ENCODE peak calls at places on chromosomes 16 and 17, in nine cellular contexts. W is heart right ventricle; F is PC-9; S is testis; U is hepatocyte; P is IMR-90; C is right lobe of liver; O is thoracic aorta; B is CD8-positive, alpha-beta memory T cell. N is an unnamed sample.

GRCh38 chr16:55613578-55614333 is 42.0 kb upstream of the SLC6A2 start:
- DNase-seq in B (no peak), S (no peak), U (no peak), C (no peak), F (no peak), W (no peak), P (no peak), O (no peak), N (no peak)

GRCh38 chr17:81961087-81961514 is at the start of gene NOTUM:
- DNase-seq in U (peak; percentile 73), O (no peak), S (no peak), B (no peak), W (no peak), F (no peak), P (peak; percentile 12), C (no peak), N (no peak)

GRCh38 chr17:59722623-59723022 is 15.2 kb downstream of the VMP1 start:
- DNase-seq in W (no peak), U (no peak), C (no peak), B (no peak), S (no peak), P (no peak), O (no peak), F (no peak), N (no peak)

GRCh38 chr16:84509032-84509950 is 4.8 kb upstream of the MEAK7 start:
- DNase-seq in S (no peak), C (no peak), W (no peak), O (no peak), B (no peak), P (no peak), U (no peak), F (no peak), N (peak; percentile 30)

GRCh38 chr17:49565948-49566491 is 9.7 kb upstream of the NXPH3 start:
- DNase-seq in C (peak; percentile 52), W (peak; percentile 64), S (peak; percentile 91), U (peak; percentile 80), F (peak; percentile 38), O (peak; percentile 77), B (no peak), P (no peak), N (peak; percentile 88)

GRCh38 chr16:3868556-3868955 is 12.0 kb downstream of the CREBBP start:
- DNase-seq in W (no peak), C (no peak), U (no peak), S (no peak), P (no peak), O (no peak), F (no peak), B (no peak), N (no peak)

GRCh38 chr17:29342148-29342765 is 47.9 kb upstream of the TAOK1 start:
- DNase-seq in F (no peak), S (no peak), B (no peak), O (no peak), W (no peak), C (no peak), U (no peak), P (no peak), N (no peak)

GRCh38 chr16:58187092-58187491 is 10.8 kb downstream of the CSNK2A2 start:
- DNase-seq in P (no peak), S (no peak), B (no peak), C (no peak), W (no peak), F (no peak), O (no peak), U (no peak), N (no peak)

GRCh38 chr16:54568897-54569807 is 282.6 kb upstream of the IRX3 start:
- DNase-seq in C (no peak), S (no peak), B (no peak), O (no peak), F (no peak), W (no peak), P (no peak), U (peak; percentile 26), N (no peak)

GRCh38 chr17:74779948-74780400 is 3.8 kb upstream of the NAT9 start:
- DNase-seq in F (no peak), P (no peak), O (no peak), S (no peak), B (peak; percentile 78), W (no peak), U (no peak), C (no peak), N (peak; percentile 85)

GRCh38 chr17:30790279-30790678 is 34.2 kb downstream of the CRLF3 start:
- DNase-seq in S (no peak), O (no peak), P (no peak), U (no peak), C (no peak), W (no peak), F (no peak), B (no peak), N (no peak)

GRCh38 chr16:88977028-88977844 is at the start of gene CBFA2T3:
- DNase-seq in F (peak; percentile 77), W (peak; percentile 81), P (no peak), S (peak; percentile 55), B (no peak), C (peak; percentile 70), O (no peak), U (no peak), N (peak; percentile 87)

GRCh38 chr16:396605-397004 is 394 bp upstream of the NME4 start:
- DNase-seq in W (no peak), C (peak; percentile 49), U (peak; percentile 80), F (peak; percentile 41), B (no peak), S (peak; percentile 75), P (peak; percentile 41), O (no peak), N (no peak)

GRCh38 chr17:17041018-17041521 is 1.2 kb upstream of the MPRIP start:
- DNase-seq in F (no peak), S (peak; percentile 43), U (peak; percentile 66), C (no peak), B (no peak), O (no peak), W (no peak), P (peak; percentile 74), N (peak; percentile 35)

GRCh38 chr17:2724783-2725164 is 13.2 kb upstream of the CLUH start:
- DNase-seq in U (peak; percentile 71), B (no peak), S (peak; percentile 43), W (peak; percentile 51), O (no peak), F (no peak), C (no peak), P (peak; percentile 26), N (no peak)

GRCh38 chr17:21169496-21169895 is 42.7 kb downstream of the DHRS7B start:
- DNase-seq in C (no peak), U (no peak), F (no peak), B (no peak), P (no peak), O (no peak), S (no peak), W (no peak), N (no peak)

DNA sequence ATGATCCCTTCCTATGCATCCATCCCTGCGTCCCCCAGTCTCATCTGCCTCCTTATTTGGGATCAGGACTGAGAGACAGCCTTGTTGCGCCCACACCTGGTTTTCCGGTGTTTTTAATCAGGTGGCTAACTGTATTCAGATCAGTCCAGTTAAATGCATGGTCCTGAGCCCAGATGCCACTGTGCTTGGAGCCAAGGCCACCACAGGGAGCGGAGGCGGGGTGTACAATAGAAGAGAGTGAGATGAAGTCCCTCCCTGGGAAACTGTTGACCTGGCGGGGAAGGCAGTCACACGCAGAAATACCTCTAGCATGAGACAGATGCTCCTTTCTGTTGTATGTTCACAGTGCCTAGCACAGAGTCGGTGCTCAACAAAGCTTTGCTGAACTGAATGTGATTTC is 6.3 kb downstream of the RCVRN start:
- DNase-seq in B (no peak), O (no peak), C (no peak), F (no peak), U (no peak), W (no peak), P (no peak), S (no peak), N (no peak)
- H3K27ac ChIP-seq in B (no peak overlapping the region), O (no peak overlapping the region), C (no peak overlapping the region), F (no peak overlapping the region), U (no peak overlapping the region), W (no peak overlapping the region), P (no peak overlapping the region), S (no peak overlapping the region), N (no peak overlapping the region)

DNA sequence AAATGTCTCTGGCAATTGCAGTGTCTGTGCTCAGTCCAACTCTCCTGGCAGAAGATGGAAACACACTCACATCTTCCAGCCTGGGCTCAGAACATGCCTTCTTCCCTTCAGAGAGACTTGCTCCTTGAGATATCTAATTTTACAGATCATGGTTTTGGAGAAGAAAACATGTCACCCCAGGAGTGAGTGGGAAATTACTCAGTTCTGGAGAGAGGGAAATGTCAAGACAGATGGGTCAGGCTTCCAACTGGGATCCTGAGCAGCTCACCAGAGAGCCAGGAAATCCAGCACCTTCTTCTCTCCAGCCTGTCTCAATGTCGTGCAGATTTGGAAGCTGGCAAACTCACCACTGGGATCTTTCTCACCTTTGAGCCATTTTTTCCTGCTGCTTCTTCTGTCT is 494.5 kb downstream of the HS3ST4 start:
- DNase-seq in F (no peak), P (no peak), U (no peak), W (no peak), O (no peak), S (no peak), B (no peak), C (no peak), N (no peak)
- H3K27me3 ChIP-seq in F (peaks cover 13% of the 10 kb centered on the region), P (no peaks in the 10 kb centered on the region), U (no peaks in the 10 kb centered on the region), W (no peaks in the 10 kb centered on the region), O (no peaks in the 10 kb centered on the region), S (no peaks in the 10 kb centered on the region), B (no peaks in the 10 kb centered on the region), C (no peaks in the 10 kb centered on the region), N (peaks cover 3% of the 10 kb centered on the region)

GRCh38 chr17:7912927-7913524 is 3.1 kb downstream of the RNF227 start:
- DNase-seq in C (no peak), B (peak; percentile 60), F (peak; percentile 44), O (no peak), S (peak; percentile 47), P (peak; percentile 80), W (no peak), U (peak; percentile 80), N (no peak)

GRCh38 chr17:7915611-7916382 is at the start of gene RNF227:
- DNase-seq in O (peak; percentile 80), P (peak; percentile 96), S (peak; percentile 93), F (peak; percentile 91), B (peak; percentile 89), C (peak; percentile 83), U (peak; percentile 96), W (peak; percentile 91), N (peak; percentile 96)

GRCh38 chr17:7914771-7915610 is 1.1 kb downstream of the RNF227 start:
- DNase-seq in P (peak; percentile 72), F (no peak), U (peak; percentile 20), B (no peak), W (no peak), S (peak; percentile 59), O (no peak), C (no peak), N (no peak)

GRCh38 chr17:7916383-7916677 is 241 bp upstream of the RNF227 start:
- DNase-seq in W (no peak), F (no peak), B (no peak), P (no peak), U (no peak), C (no peak), S (no peak), O (no peak), N (no peak)

GRCh38 chr17:7916799-7917198 is 710 bp upstream of the RNF227 start:
- DNase-seq in C (no peak), O (no peak), W (no peak), B (no peak), P (peak; percentile 80), F (no peak), S (no peak), U (no peak), N (no peak)
- H3K4me3 ChIP-seq in C (no peak overlapping the region), O (peak overlapping the region; percentile 77), W (peak overlapping the region; percentile 66), B (peak overlapping the region; percentile 75), P (no peak overlapping the region), F (no peak overlapping the region), S (peak overlapping the region; percentile 59), U (no peak overlapping the region), N (peak overlapping the region; percentile 73)

GRCh38 chr17:66399441-66399840 is 97.0 kb downstream of the PRKCA start:
- DNase-seq in W (no peak), U (no peak), B (no peak), C (no peak), O (no peak), F (no peak), S (no peak), P (no peak), N (no peak)
- H3K27ac ChIP-seq in W (no peak overlapping the region), U (no peak overlapping the region), B (no peak overlapping the region), C (peak overlapping the region; percentile 2), O (no peak overlapping the region), F (no peak overlapping the region), S (no peak overlapping the region), P (no peak overlapping the region), N (no peak overlapping the region)

N was measured in lower lobe of right lung.